ENCODE peak calls at places on chromosome 2, in eight cellular contexts. K is HFFc6; T is GM10248; Z is stimulated activated CD4-positive, alpha-beta T cell treated with anti-CD3 and anti-CD28 coated beads, Interleukin-4, amount 100 ng/mL, for 24 hours; S is GM04503; P is activated T-helper 2 cell treated with anti-CD3 and anti-CD28 coated beads, Interferon-gamma antibody, Interleukin-2, Interleukin-4, amounts not matched to agents 10 μg/mL and 5 μg/mL and 100 μg/mL, durations not matched to agents 14 hours and 24 hours and 36 hours; N is activated T-cell treated with anti-CD3 and anti-CD28 coated beads, Interleukin-2, amount 50 U/mL, for 72 hours; J is heart left ventricle. W is an unnamed sample.

GRCh38 chr2:160294339-160294803 is 94.3 kb upstream of the ITGB6 start:
- DNase-seq in T (no peak), S (peak), K (peak), N (peak), P (no peak), Z (peak), J (peak), W (peak)

GRCh38 chr2:33839791-33840190 is 240.7 kb upstream of the FAM98A start:
- DNase-seq in N (no peak), P (no peak), Z (no peak), J (no peak), T (no peak), S (no peak), K (no peak), W (no peak)

GRCh38 chr2:233976690-233977294 is 59.6 kb downstream of the TRPM8 start:
- DNase-seq in K (peak), N (peak), J (no peak), S (no peak), Z (peak), T (peak), P (no peak), W (no peak)

GRCh38 chr2:161662373-161662772 is 38.2 kb downstream of the SLC4A10 start:
- DNase-seq in S (no peak), P (no peak), J (no peak), N (no peak), K (no peak), Z (no peak), T (no peak), W (no peak)

GRCh38 chr2:15800489-15801329 is 139.6 kb upstream of the MYCN start:
- DNase-seq in J (no peak), S (no peak), P (no peak), N (no peak), Z (no peak), K (no peak), T (no peak), W (no peak)

GRCh38 chr2:190916829-190917228 is 36.2 kb downstream of the GLS start:
- DNase-seq in N (no peak), K (no peak), T (no peak), S (no peak), J (no peak), Z (no peak), P (no peak), W (no peak)

GRCh38 chr2:235690082-235690808 is 196.4 kb downstream of the AGAP1 start:
- DNase-seq in P (no peak), J (no peak), S (no peak), K (no peak), N (no peak), Z (no peak), T (no peak), W (no peak)

GRCh38 chr2:216478151-216478550 is 20.5 kb upstream of the RPL37A start:
- DNase-seq in P (no peak), N (peak), K (peak), J (no peak), T (no peak), Z (no peak), S (no peak), W (peak)

GRCh38 chr2:24399434-24400206 is 39.3 kb upstream of the ITSN2 start:
- DNase-seq in Z (no peak), J (no peak), P (no peak), N (no peak), K (no peak), T (no peak), S (no peak), W (no peak)

GRCh38 chr2:195834836-195835235 is 177.8 kb downstream of the SLC39A10 start:
- DNase-seq in S (no peak), K (no peak), Z (no peak), P (no peak), J (no peak), N (no peak), T (no peak), W (no peak)

GRCh38 chr2:64623232-64623879 is 30.4 kb downstream of the SERTAD2 start:
- DNase-seq in S (no peak), N (no peak), T (no peak), P (no peak), Z (no peak), K (no peak), J (no peak), W (no peak)

GRCh38 chr2:110688594-110689091 is 10.8 kb upstream of the BUB1 start:
- DNase-seq in J (no peak), Z (no peak), K (no peak), S (no peak), P (no peak), N (no peak), T (no peak), W (no peak)

GRCh38 chr2:37317746-37318145 is 6.9 kb downstream of the PRKD3 start:
- DNase-seq in P (no peak), S (no peak), J (no peak), K (no peak), Z (no peak), N (no peak), T (no peak), W (no peak)

GRCh38 chr2:142218471-142218870 is 87.7 kb upstream of the LRP1B start:
- DNase-seq in J (no peak), T (no peak), P (no peak), K (no peak), Z (no peak), S (no peak), N (no peak), W (no peak)

GRCh38 chr2:167052825-167053224 is 164.5 kb downstream of the XIRP2 start:
- DNase-seq in J (no peak), P (no peak), S (no peak), N (no peak), Z (no peak), T (no peak), K (peak), W (no peak)

GRCh38 chr2:71937401-71937800 is 210.3 kb downstream of the CYP26B1 start:
- DNase-seq in Z (no peak), N (no peak), S (no peak), T (no peak), P (no peak), J (no peak), K (no peak), W (no peak)

GRCh38 chr2:104871566-104872033 is 17.7 kb downstream of the POU3F3 start:
- DNase-seq in J (no peak), Z (no peak), S (no peak), N (no peak), K (no peak), T (no peak), P (no peak), W (no peak)

GRCh38 chr2:200862532-200863000 is 1.9 kb downstream of the CLK1 start:
- DNase-seq in J (peak), T (peak), N (peak), Z (peak), P (peak), S (peak), K (peak), W (no peak)

GRCh38 chr2:165147201-165148045 is 56.4 kb downstream of the SCN3A start:
- DNase-seq in P (no peak), S (no peak), K (no peak), Z (no peak), T (no peak), N (no peak), J (no peak), W (no peak)